ENCODE peak calls at places on chromosomes 3 and 15, in six cellular contexts. F is SK-N-DZ, J is lung microvascular endothelial cell, S is PC-3, I is adipocyte, M is GM04503. G is an unnamed sample.
A peak's percentile ranks its signal among the peaks of the same experiment; 100 is the strongest.

GRCh38 chr15:51888593-51889195 is 59.2 kb downstream of the TMOD3 start:
- DNase-seq in F (peak; percentile 15), J (peak; percentile 52), S (peak; percentile 57), I (peak; percentile 77), M (no peak), G (no peak)

GRCh38 chr15:67700023-67700422 is 125.3 kb upstream of the SKOR1 start:
- DNase-seq in F (no peak), J (no peak), S (peak; percentile 35), I (no peak), M (peak; percentile 16), G (no peak)

GRCh38 chr3:102053375-102053989 is 204.2 kb downstream of the NFKBIZ start:
- DNase-seq in F (no peak), J (peak; percentile 73), S (peak; percentile 80), I (peak; percentile 34), M (no peak), G (no peak)

GRCh38 chr15:26020871-26021270 is 157.7 kb upstream of the ATP10A start:
- DNase-seq in F (no peak), J (no peak), S (no peak), I (no peak), M (no peak), G (no peak)

GRCh38 chr15:55394694-55395093 is 13.5 kb downstream of the CCPG1 start:
- DNase-seq in F (no peak), J (no peak), S (no peak), I (peak; percentile 22), M (no peak), G (no peak)

GRCh38 chr3:117602054-117602644 is 892.6 kb downstream of the TUSC7 start:
- DNase-seq in F (peak; percentile 19), J (no peak), S (no peak), I (no peak), M (no peak), G (no peak)

GRCh38 chr3:51799879-51800757 is 21.1 kb upstream of the IQCF6 start:
- DNase-seq in F (peak; percentile 47), J (peak; percentile 75), S (peak; percentile 86), I (peak; percentile 91), M (peak; percentile 53), G (no peak)

GRCh38 chr3:15542641-15543040 is 21.1 kb upstream of the COLQ start:
- DNase-seq in F (no peak), J (peak; percentile 94), S (no peak), I (no peak), M (no peak), G (no peak)

GRCh38 chr15:73991260-73991659 is 835 bp downstream of the STOML1 start:
- DNase-seq in F (no peak), J (no peak), S (no peak), I (peak; percentile 28), M (peak; percentile 56), G (peak; percentile 69)

GRCh38 chr3:46090161-46090591 is 62.9 kb upstream of the XCR1 start:
- DNase-seq in F (no peak), J (no peak), S (peak; percentile 72), I (no peak), M (no peak), G (no peak)

GRCh38 chr3:191425322-191425734 is 35.6 kb upstream of the PYDC2 start:
- DNase-seq in F (peak; percentile 85), J (no peak), S (no peak), I (no peak), M (no peak), G (no peak)

GRCh38 chr3:116417151-116417550 is 28.1 kb downstream of the LSAMP start:
- DNase-seq in F (peak; percentile 70), J (no peak), S (no peak), I (no peak), M (no peak), G (no peak)

GRCh38 chr3:148957586-148957985 is 33.8 kb upstream of the GYG1 start:
- DNase-seq in F (peak; percentile 48), J (peak; percentile 35), S (peak; percentile 27), I (no peak), M (no peak), G (no peak)

GRCh38 chr3:69770976-69771634 is 31.8 kb downstream of the MITF start:
- DNase-seq in F (no peak), J (peak; percentile 18), S (peak; percentile 79), I (no peak), M (no peak), G (no peak)

GRCh38 chr3:6601374-6601773 is 259.5 kb upstream of the GRM7 start:
- DNase-seq in F (no peak), J (no peak), S (no peak), I (no peak), M (no peak), G (no peak)

GRCh38 chr3:15458212-15458780 is 30.9 kb downstream of the EAF1 start:
- DNase-seq in F (no peak), J (no peak), S (no peak), I (no peak), M (no peak), G (no peak)

GRCh38 chr15:43187544-43188155 is 2.4 kb downstream of the CCNDBP1 start:
- DNase-seq in F (peak; percentile 44), J (peak; percentile 77), S (peak; percentile 76), I (peak; percentile 81), M (no peak), G (no peak)

GRCh38 chr3:194330160-194330559 is 21.0 kb downstream of the CPN2 start:
- DNase-seq in F (no peak), J (no peak), S (no peak), I (no peak), M (no peak), G (no peak)

GRCh38 chr3:41508063-41508696 is 308.9 kb downstream of the CTNNB1 start:
- DNase-seq in F (no peak), J (no peak), S (peak; percentile 42), I (no peak), M (no peak), G (no peak)

GRCh38 chr3:182979719-182980191 is 583 bp downstream of the DCUN1D1 start:
- DNase-seq in F (peak; percentile 41), J (peak; percentile 13), S (peak; percentile 37), I (peak; percentile 61), M (no peak), G (peak; percentile 43)

GRCh38 chr15:52068004-52068403 is 44.6 kb downstream of the BCL2L10 start:
- DNase-seq in F (no peak), J (no peak), S (no peak), I (peak; percentile 15), M (no peak), G (no peak)

GRCh38 chr3:28835751-28836150 is 445.1 kb upstream of the RBMS3 start:
- DNase-seq in F (no peak), J (no peak), S (peak; percentile 47), I (peak; percentile 19), M (no peak), G (no peak)

GRCh38 chr3:105843895-105844500 is 24.8 kb downstream of the CBLB start:
- DNase-seq in F (no peak), J (no peak), S (no peak), I (no peak), M (no peak), G (no peak)

GRCh38 chr3:113977822-113978221 is 30.0 kb downstream of the ZDHHC23 start:
- DNase-seq in F (no peak), J (no peak), S (no peak), I (no peak), M (no peak), G (no peak)

GRCh38 chr3:123353852-123354238 is 95.0 kb downstream of the ADCY5 start:
- DNase-seq in F (no peak), J (no peak), S (peak; percentile 66), I (no peak), M (peak; percentile 2), G (no peak)

GRCh38 chr3:64143399-64144130 is 81.7 kb downstream of the PRICKLE2 start:
- DNase-seq in F (peak; percentile 24), J (no peak), S (peak; percentile 34), I (peak; percentile 64), M (peak; percentile 57), G (no peak)

GRCh38 chr3:102536479-102536878 is 101.7 kb downstream of the ZPLD1 start:
- DNase-seq in F (peak; percentile 49), J (peak; percentile 48), S (peak; percentile 84), I (peak; percentile 76), M (no peak), G (no peak)

G was measured in left colon.